ENCODE peak calls at places on chromosomes 13 and 19, in four cellular contexts. Y, Q, F and K are unnamed samples.

GRCh38 chr13:37386276-37386675 is 212.3 kb downstream of the POSTN start:
- DNase-seq in Y (no peak), Q (no peak), F (no peak), K (no peak)

GRCh38 chr13:74093691-74094090 is 40.5 kb downstream of the KLF12 start:
- DNase-seq in Y (no peak), Q (no peak), F (no peak), K (no peak)

GRCh38 chr13:95745752-95746151 is 68.8 kb downstream of the DNAJC3 start:
- DNase-seq in Y (no peak), Q (no peak), F (no peak), K (no peak)

GRCh38 chr19:54928299-54928698 is 19.0 kb downstream of the NLRP7 start:
- DNase-seq in Y (no peak), Q (no peak), F (peak), K (no peak)

GRCh38 chr19:46571495-46571894 is 29.6 kb upstream of the CALM3 start:
- DNase-seq in Y (no peak), Q (peak), F (peak), K (no peak)

GRCh38 chr19:50666346-50667176 is 17.3 kb downstream of the C19orf81 start:
- DNase-seq in Y (no peak), Q (no peak), F (no peak), K (no peak)

GRCh38 chr19:50821622-50822021 is 2.0 kb downstream of the KLK1 start:
- DNase-seq in Y (no peak), Q (no peak), F (no peak), K (no peak)

GRCh38 chr19:46221981-46222610 is 7.4 kb upstream of the IGFL1 start:
- DNase-seq in Y (no peak), Q (no peak), F (peak), K (no peak)

GRCh38 chr13:73335938-73336337 is 277.1 kb downstream of the KLF5 start:
- DNase-seq in Y (no peak), Q (no peak), F (peak), K (no peak)

GRCh38 chr19:9871626-9872338 is 36.7 kb downstream of the PIN1 start:
- DNase-seq in Y (no peak), Q (no peak), F (no peak), K (no peak)

GRCh38 chr13:107716241-107716640 is 499.1 kb downstream of the LIG4 start:
- DNase-seq in Y (no peak), Q (no peak), F (no peak), K (no peak)

GRCh38 chr19:11446652-11447301 is 11.3 kb downstream of the PRKCSH start:
- DNase-seq in Y (no peak), Q (no peak), F (peak), K (peak)

GRCh38 chr19:16033721-16034120 is 42.6 kb upstream of the TPM4 start:
- DNase-seq in Y (no peak), Q (no peak), F (no peak), K (peak)

GRCh38 chr19:18160792-18161690 is 8.1 kb downstream of the PIK3R2 start:
- DNase-seq in Y (no peak), Q (no peak), F (peak), K (peak)

GRCh38 chr19:15475169-15475568 is 4.1 kb downstream of the PGLYRP2 start:
- DNase-seq in Y (no peak), Q (no peak), F (no peak), K (no peak)

GRCh38 chr19:6041991-6042421 is 64.1 kb upstream of the RANBP3 start:
- DNase-seq in Y (no peak), Q (no peak), F (no peak), K (no peak)

GRCh38 chr19:55152017-55152416 is 3.0 kb upstream of the TNNT1 start:
- DNase-seq in Y (no peak), Q (no peak), F (peak), K (no peak)

GRCh38 chr19:35756373-35757230 is at the start of gene HSPB6:
- DNase-seq in Y (no peak), Q (no peak), F (no peak), K (no peak)
- TF ChIP-seq POLR2A in Y (no peak), Q (no peak), F (no peak), K (no peak)

GRCh38 chr19:2061093-2061935 is 10.3 kb upstream of the MKNK2 start:
- DNase-seq in Y (peak), Q (peak), F (peak), K (peak)
- TF ChIP-seq POLR2A in Y (peak), Q (peak), F (peak), K (peak)

GRCh38 chr19:28374971-28375370 is 838.0 kb downstream of the UQCRFS1 start:
- DNase-seq in Y (no peak), Q (no peak), F (no peak), K (no peak)
- TF ChIP-seq POLR2A in Y (no peak), Q (no peak), F (no peak), K (no peak)

GRCh38 chr19:21109116-21109515 is 27.1 kb downstream of the ZNF714 start:
- DNase-seq in Y (no peak), Q (no peak), F (no peak), K (no peak)
- TF ChIP-seq POLR2A in Y (no peak), Q (no peak), F (no peak), K (no peak)

DNA sequence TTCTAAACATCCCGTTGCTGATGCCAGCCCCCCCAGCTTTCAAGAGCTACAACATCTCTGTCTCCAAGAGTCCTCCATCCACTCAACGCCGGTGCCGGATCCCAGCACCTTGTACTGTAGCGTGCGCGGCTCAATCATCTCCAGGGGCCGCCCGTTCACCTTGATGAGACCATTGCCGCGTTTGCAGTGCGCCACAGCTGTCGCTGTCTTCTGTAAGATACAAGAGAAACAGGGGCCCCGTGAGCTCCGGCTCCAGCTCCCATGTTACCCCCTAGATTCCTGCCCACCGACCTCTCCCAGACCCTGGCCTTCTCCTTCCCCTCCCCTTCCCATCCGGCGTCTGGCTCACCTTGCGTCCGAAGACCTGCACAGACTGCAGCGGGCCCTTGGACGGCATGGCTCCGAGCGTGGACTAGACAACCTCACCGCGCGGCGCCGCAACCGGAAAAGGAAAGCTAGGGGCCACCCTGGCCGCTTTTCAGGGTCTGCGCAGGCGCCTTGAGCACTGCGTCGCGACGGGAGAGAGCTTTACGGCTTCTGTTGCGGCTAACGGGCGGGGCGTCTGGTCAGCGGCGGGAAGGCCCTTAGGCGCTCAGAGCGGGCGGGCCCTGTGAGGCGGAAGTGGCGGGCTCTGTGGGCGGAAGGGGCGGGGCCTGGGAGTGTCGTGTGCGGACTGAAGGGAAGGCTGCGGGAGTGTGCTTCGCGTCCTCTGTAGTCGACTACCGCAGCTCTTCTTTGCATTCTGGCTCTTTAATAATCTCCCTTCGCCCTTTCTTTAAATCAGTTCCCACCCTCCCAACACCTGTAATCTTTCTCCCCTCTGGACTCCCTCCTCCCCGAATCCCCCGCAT is at the start of gene RPS16:
- DNase-seq in Y (peak), Q (peak), F (peak), K (peak)
- TF ChIP-seq POLR2A in Y (peak), Q (peak), F (peak), K (peak)

GRCh38 chr19:13842294-13843103 is 34.4 kb upstream of the NANOS3 start:
- DNase-seq in Y (no peak), Q (no peak), F (peak), K (peak)
- TF ChIP-seq POLR2A in Y (peak), Q (peak), F (peak), K (peak)